ENCODE peak calls at places on chromosome 18, in seven cellular contexts. B is hepatocyte, A is BJ, G is SK-N-SH, T is AG04450, Q is IMR-90, O is left ventricle myocardium inferior. H is an unnamed sample.

GRCh38 chr18:9130806-9131205 is 5.8 kb upstream of the ANKRD12 start:
- DNase-seq in B (no peak), A (no peak), G (no peak), T (no peak), Q (peak), O (no peak), H (no peak)

GRCh38 chr18:40810371-40810770 is 1144.7 kb upstream of the PIK3C3 start:
- DNase-seq in B (peak), A (no peak), G (no peak), T (no peak), Q (peak), O (no peak), H (no peak)

GRCh38 chr18:46320928-46321855 is 217.0 kb downstream of the HAUS1 start:
- DNase-seq in B (no peak), A (peak), G (no peak), T (no peak), Q (peak), O (no peak), H (peak)

GRCh38 chr18:57698571-57699276 is 77.1 kb upstream of the NARS1 start:
- DNase-seq in B (peak), A (peak), G (no peak), T (peak), Q (peak), O (no peak), H (no peak)

GRCh38 chr18:61699397-61700090 is 193.3 kb downstream of the RNF152 start:
- DNase-seq in B (no peak), A (no peak), G (no peak), T (no peak), Q (no peak), O (no peak), H (no peak)

GRCh38 chr18:4256786-4257417 is 198.2 kb downstream of the DLGAP1 start:
- DNase-seq in B (no peak), A (no peak), G (no peak), T (no peak), Q (no peak), O (no peak), H (no peak)

GRCh38 chr18:13471971-13472628 is 253.5 kb downstream of the LDLRAD4 start:
- DNase-seq in B (no peak), A (no peak), G (no peak), T (no peak), Q (no peak), O (no peak), H (no peak)

GRCh38 chr18:46070683-46071614 is 1.1 kb downstream of the PSTPIP2 start:
- DNase-seq in B (no peak), A (no peak), G (peak), T (no peak), Q (no peak), O (no peak), H (no peak)

GRCh38 chr18:13660510-13660909 is 65.8 kb downstream of the FAM210A start:
- DNase-seq in B (no peak), A (no peak), G (no peak), T (no peak), Q (no peak), O (no peak), H (no peak)

GRCh38 chr18:76953186-76953982 is 131.0 kb downstream of the ZNF236 start:
- DNase-seq in B (no peak), A (no peak), G (peak), T (no peak), Q (peak), O (peak), H (no peak)

GRCh38 chr18:11362856-11363255 is 213.5 kb upstream of the PIEZO2 start:
- DNase-seq in B (no peak), A (no peak), G (no peak), T (no peak), Q (no peak), O (no peak), H (no peak)

GRCh38 chr18:59303006-59303405 is 15.4 kb downstream of the CPLX4 start:
- DNase-seq in B (no peak), A (no peak), G (no peak), T (no peak), Q (no peak), O (no peak), H (no peak)

GRCh38 chr18:58338961-58339722 is 289.7 kb downstream of the ALPK2 start:
- DNase-seq in B (peak), A (no peak), G (no peak), T (no peak), Q (peak), O (no peak), H (no peak)

GRCh38 chr18:27577740-27578139 is 392.6 kb upstream of the CHST9 start:
- DNase-seq in B (no peak), A (no peak), G (no peak), T (no peak), Q (no peak), O (no peak), H (no peak)

GRCh38 chr18:36771246-36771645 is 57.6 kb downstream of the TPGS2 start:
- DNase-seq in B (no peak), A (no peak), G (no peak), T (no peak), Q (no peak), O (no peak), H (no peak)

GRCh38 chr18:36135264-36135663 is 5.6 kb downstream of the ELP2 start:
- DNase-seq in B (no peak), A (no peak), G (no peak), T (no peak), Q (no peak), O (no peak), H (no peak)

GRCh38 chr18:9926977-9927376 is 13.2 kb downstream of the VAPA start:
- DNase-seq in B (no peak), A (no peak), G (no peak), T (no peak), Q (no peak), O (no peak), H (no peak)

GRCh38 chr18:75844102-75844604 is 416.6 kb upstream of the SMIM21 start:
- DNase-seq in B (peak), A (no peak), G (no peak), T (no peak), Q (no peak), O (no peak), H (no peak)

DNA sequence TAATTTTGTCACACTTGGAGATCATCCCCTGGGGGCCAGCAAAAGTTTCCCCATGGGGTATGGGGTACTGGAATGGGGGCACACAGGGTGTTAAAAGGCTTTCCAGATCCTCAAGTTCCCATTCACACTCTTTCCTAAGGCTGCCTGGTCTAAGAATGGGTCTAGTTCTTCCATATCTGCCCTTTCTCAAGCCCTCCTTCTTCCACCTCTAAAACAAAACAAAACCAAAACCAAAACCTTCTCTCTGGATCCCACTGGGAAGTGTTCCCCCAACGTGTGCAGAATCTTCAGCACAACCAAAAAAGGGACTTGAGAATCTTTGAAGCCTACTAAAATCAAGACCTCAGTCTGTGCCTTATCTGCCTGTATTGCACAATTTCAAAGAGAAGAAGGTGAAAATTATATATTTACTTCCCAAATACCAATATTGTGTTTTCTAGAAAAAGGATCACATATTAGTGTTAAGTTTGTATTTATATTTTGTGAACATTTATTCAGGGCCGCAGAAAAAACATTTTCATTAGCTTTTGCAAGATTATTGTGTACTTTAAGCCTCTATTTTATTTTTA is 207.2 kb upstream of the TCF4 start:
- DNase-seq in B (no peak), A (no peak), G (no peak), T (no peak), Q (peak), O (no peak), H (no peak)
- H3K4me3 ChIP-seq in B (no peak), A (no peak), G (no peak), T (peak), Q (no peak), O (peak), H (no peak)

GRCh38 chr18:22066083-22066485 is 103.3 kb upstream of the GATA6 start:
- DNase-seq in B (no peak), A (no peak), G (no peak), T (no peak), Q (no peak), O (no peak), H (no peak)

GRCh38 chr18:22065311-22065710 is 104.1 kb upstream of the GATA6 start:
- DNase-seq in B (no peak), A (no peak), G (no peak), T (no peak), Q (no peak), O (no peak), H (no peak)

GRCh38 chr18:22063672-22064071 is 105.7 kb upstream of the GATA6 start:
- DNase-seq in B (no peak), A (no peak), G (no peak), T (no peak), Q (no peak), O (no peak), H (no peak)

GRCh38 chr18:22060361-22060760 is 109.0 kb upstream of the GATA6 start:
- DNase-seq in B (no peak), A (no peak), G (no peak), T (no peak), Q (no peak), O (no peak), H (no peak)

DNA sequence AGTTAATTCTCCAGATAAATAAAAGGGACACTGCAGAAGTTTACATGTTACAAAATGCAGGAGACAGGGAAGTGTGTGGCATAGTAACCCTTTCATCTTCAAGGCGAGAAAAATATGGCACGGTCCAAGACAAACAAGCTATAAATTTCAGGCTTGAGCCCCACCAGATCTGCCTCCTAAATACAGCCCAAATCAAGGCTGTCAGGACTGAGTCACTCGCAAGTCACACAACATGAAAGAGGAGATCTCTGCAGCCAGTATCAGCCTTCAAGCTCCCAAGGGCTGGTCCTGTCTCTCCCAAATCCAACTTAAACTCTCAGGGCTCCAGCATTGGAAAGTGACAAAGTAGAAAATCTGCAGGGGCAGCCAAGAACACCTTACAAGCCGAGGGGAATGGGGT is 106.3 kb upstream of the GATA6 start:
- DNase-seq in B (no peak), A (no peak), G (no peak), T (no peak), Q (no peak), O (no peak), H (no peak)
- TF ChIP-seq CTCF in B (no peak), A (no peak), G (no peak), T (no peak), Q (no peak), O (no peak), H (no peak)

GRCh38 chr18:47754311-47755101 is 176.0 kb downstream of the SMAD2 start:
- DNase-seq in B (peak), A (no peak), G (peak), T (no peak), Q (no peak), O (no peak), H (no peak)
- H3K4me3 ChIP-seq in B (no peak), A (no peak), G (no peak), T (no peak), Q (no peak), O (no peak), H (no peak)

GRCh38 chr18:80154293-80154692 is 45.2 kb downstream of the ADNP2 start:
- DNase-seq in B (no peak), A (no peak), G (no peak), T (no peak), Q (peak), O (no peak), H (no peak)
- TF ChIP-seq CTCF in B (peak), A (peak), G (peak), T (peak), Q (peak), O (peak), H (peak)

GRCh38 chr18:22912835-22913234 is 20.3 kb upstream of the RBBP8 start:
- DNase-seq in B (no peak), A (no peak), G (no peak), T (no peak), Q (peak), O (no peak), H (peak)

GRCh38 chr18:22913861-22914260 is 19.3 kb upstream of the RBBP8 start:
- DNase-seq in B (peak), A (no peak), G (no peak), T (no peak), Q (no peak), O (no peak), H (no peak)

GRCh38 chr18:22915337-22915736 is 17.8 kb upstream of the RBBP8 start:
- DNase-seq in B (no peak), A (no peak), G (no peak), T (no peak), Q (no peak), O (no peak), H (no peak)

GRCh38 chr18:22912149-22912548 is 21.0 kb upstream of the RBBP8 start:
- DNase-seq in B (no peak), A (no peak), G (no peak), T (no peak), Q (no peak), O (no peak), H (no peak)

GRCh38 chr18:22914633-22915032 is 18.5 kb upstream of the RBBP8 start:
- DNase-seq in B (no peak), A (no peak), G (no peak), T (no peak), Q (no peak), O (no peak), H (peak)
- H3K4me3 ChIP-seq in B (no peak), A (no peak), G (no peak), T (no peak), Q (no peak), O (no peak), H (no peak)